ENCODE peak calls at places on chromosomes 12 and 14, in six cellular contexts. P is Caco-2; I is WERI-Rb-1; B is CD8-positive, alpha-beta T cell; C is fibroblast of lung; V is PC-3. X is an unnamed sample.

GRCh38 chr12:29053567-29053966 is 95.5 kb upstream of the FAR2 start:
- DNase-seq in P (no peak), I (no peak), B (no peak), C (no peak), V (peak; percentile 74), X (no peak)

GRCh38 chr12:45050751-45051489 is at the start of gene DBX2:
- DNase-seq in P (no peak), I (peak; percentile 54), B (no peak), C (peak; percentile 3), V (no peak), X (peak; percentile 71)

GRCh38 chr12:230925-231671 is 17.1 kb upstream of the SLC6A12 start:
- DNase-seq in P (peak; percentile 28), I (no peak), B (no peak), C (no peak), V (no peak), X (peak; percentile 60)

GRCh38 chr14:104235686-104236085 is 97.3 kb downstream of the KIF26A start:
- DNase-seq in P (peak; percentile 5), I (no peak), B (no peak), C (no peak), V (no peak), X (no peak)

GRCh38 chr12:91023326-91024004 is 18.7 kb upstream of the EPYC start:
- DNase-seq in P (no peak), I (no peak), B (no peak), C (peak; percentile 93), V (peak; percentile 81), X (no peak)

GRCh38 chr14:31283568-31284252 is 76.1 kb upstream of the HECTD1 start:
- DNase-seq in P (no peak), I (no peak), B (no peak), C (peak; percentile 25), V (no peak), X (no peak)

GRCh38 chr14:20820063-20820904 is 17.6 kb upstream of the RNASE1 start:
- DNase-seq in P (no peak), I (no peak), B (no peak), C (no peak), V (no peak), X (peak; percentile 67)

GRCh38 chr14:63308723-63309317 is 9.9 kb downstream of the GPHB5 start:
- DNase-seq in P (peak; percentile 53), I (peak; percentile 46), B (no peak), C (peak; percentile 17), V (peak; percentile 55), X (peak; percentile 55)

GRCh38 chr12:116421785-116422538 is 137.2 kb upstream of the MAP1LC3B2 start:
- DNase-seq in P (no peak), I (no peak), B (no peak), C (no peak), V (no peak), X (no peak)

GRCh38 chr12:100976735-100977134 is 182.2 kb downstream of the ANO4 start:
- DNase-seq in P (no peak), I (no peak), B (no peak), C (no peak), V (no peak), X (no peak)

GRCh38 chr12:59650594-59651229 is 54.9 kb downstream of the SLC16A7 start:
- DNase-seq in P (no peak), I (no peak), B (no peak), C (peak; percentile 65), V (no peak), X (no peak)

GRCh38 chr14:68922201-68922613 is 56.9 kb downstream of the ACTN1 start:
- DNase-seq in P (no peak), I (no peak), B (no peak), C (no peak), V (no peak), X (no peak)

GRCh38 chr14:92943855-92944570 is 21.1 kb downstream of the CHGA start:
- DNase-seq in P (no peak), I (no peak), B (no peak), C (no peak), V (no peak), X (no peak)

GRCh38 chr12:60052483-60052882 is 456.7 kb downstream of the SLC16A7 start:
- DNase-seq in P (no peak), I (no peak), B (no peak), C (peak; percentile 19), V (peak; percentile 64), X (no peak)

GRCh38 chr12:53564941-53565340 is 57.7 kb upstream of the NPFF start:
- DNase-seq in P (no peak), I (no peak), B (no peak), C (no peak), V (no peak), X (no peak)

GRCh38 chr12:15679146-15679545 is 110.0 kb downstream of the EPS8 start:
- DNase-seq in P (no peak), I (no peak), B (no peak), C (peak; percentile 91), V (no peak), X (no peak)

GRCh38 chr12:56013482-56013881 is 7.4 kb upstream of the IKZF4 start:
- DNase-seq in P (no peak), I (no peak), B (no peak), C (no peak), V (no peak), X (no peak)

GRCh38 chr12:16347391-16348298 is at the start of gene MGST1:
- DNase-seq in P (peak; percentile 87), I (peak; percentile 84), B (no peak), C (peak; percentile 62), V (peak; percentile 73), X (peak; percentile 86)

GRCh38 chr12:15701721-15702156 is 87.4 kb downstream of the EPS8 start:
- DNase-seq in P (no peak), I (no peak), B (no peak), C (peak; percentile 75), V (peak; percentile 35), X (no peak)

GRCh38 chr14:68790656-68791077 is 2.2 kb downstream of the ZFP36L1 start:
- DNase-seq in P (no peak), I (no peak), B (no peak), C (no peak), V (peak; percentile 49), X (peak; percentile 30)

GRCh38 chr14:103179078-103179477 is 55.8 kb downstream of the TNFAIP2 start:
- DNase-seq in P (no peak), I (no peak), B (no peak), C (no peak), V (no peak), X (no peak)

GRCh38 chr12:54222609-54223008 is 33.8 kb upstream of the SMUG1 start:
- DNase-seq in P (no peak), I (no peak), B (no peak), C (peak; percentile 98), V (peak; percentile 68), X (no peak)

GRCh38 chr14:50944647-50945413 is 547 bp upstream of the PYGL start:
- DNase-seq in P (peak; percentile 59), I (peak; percentile 16), B (no peak), C (peak; percentile 55), V (peak; percentile 84), X (no peak)

GRCh38 chr14:23578560-23579310 is at the start of gene JPH4:
- DNase-seq in P (no peak), I (peak; percentile 51), B (no peak), C (no peak), V (no peak), X (peak; percentile 89)

GRCh38 chr14:103391048-103391447 is 5.8 kb downstream of the MARK3 start:
- DNase-seq in P (no peak), I (peak; percentile 29), B (peak; percentile 4), C (peak; percentile 72), V (peak; percentile 77), X (peak; percentile 62)

DNA sequence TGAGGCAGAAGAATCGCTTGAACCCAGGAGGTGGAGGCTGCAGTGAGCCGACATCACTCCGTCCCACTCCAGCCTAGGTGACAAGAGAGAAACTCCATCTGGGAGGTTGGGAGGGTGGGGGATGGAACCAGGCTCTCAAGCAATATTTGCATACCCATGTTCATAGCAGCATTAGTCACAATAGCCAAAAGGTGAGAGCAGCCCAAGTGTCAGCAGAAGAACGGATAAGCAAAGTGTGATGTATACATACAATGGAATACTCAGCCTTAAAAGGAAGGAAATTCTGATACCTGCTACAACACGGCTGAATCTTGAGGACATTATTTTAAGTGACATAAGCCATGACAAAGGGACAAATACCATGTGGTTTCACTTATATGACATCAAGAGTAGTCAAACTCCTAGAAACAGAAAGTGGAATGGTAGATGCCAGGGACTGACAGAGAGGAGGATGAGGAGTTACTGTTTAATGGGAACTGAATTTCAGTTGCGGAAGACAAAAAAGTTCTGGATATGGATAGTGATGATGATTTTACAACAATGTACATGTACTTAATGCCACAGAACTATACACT is 11.6 kb downstream of the DAD1 start:
- DNase-seq in P (no peak), I (no peak), B (no peak), C (no peak), V (no peak), X (no peak)
- H3K36me3 ChIP-seq in P (no peaks in the 10 kb centered on the region), I (peaks cover 25% of the 10 kb centered on the region), B (peaks cover 13% of the 10 kb centered on the region), C (peaks cover 4% of the 10 kb centered on the region), V (peaks cover 28% of the 10 kb centered on the region), X (peaks cover 9% of the 10 kb centered on the region)

GRCh38 chr12:113098428-113099028 is 37.0 kb downstream of the RASAL1 start:
- DNase-seq in P (peak; percentile 81), I (peak; percentile 85), B (peak; percentile 35), C (peak; percentile 87), V (peak; percentile 99), X (peak; percentile 94)
- H3K4me3 ChIP-seq in P (no peak overlapping the region), I (no peak overlapping the region), B (no peak overlapping the region), C (no peak overlapping the region), V (no peak overlapping the region), X (no peak overlapping the region)

GRCh38 chr12:106433055-106433454 is 75.5 kb downstream of the POLR3B start:
- DNase-seq in P (no peak), I (no peak), B (no peak), C (no peak), V (no peak), X (no peak)

GRCh38 chr12:106434521-106434920 is 77.0 kb downstream of the POLR3B start:
- DNase-seq in P (no peak), I (no peak), B (no peak), C (no peak), V (no peak), X (no peak)

GRCh38 chr12:106431839-106432411 is 74.4 kb downstream of the POLR3B start:
- DNase-seq in P (no peak), I (no peak), B (no peak), C (peak; percentile 15), V (no peak), X (no peak)

GRCh38 chr12:106436183-106436582 is 78.6 kb downstream of the POLR3B start:
- DNase-seq in P (no peak), I (no peak), B (no peak), C (peak; percentile 70), V (no peak), X (no peak)
- H3K36me3 ChIP-seq in P (no peaks in the 10 kb centered on the region), I (no peaks in the 10 kb centered on the region), B (peaks cover 12% of the 10 kb centered on the region), C (peaks cover 5% of the 10 kb centered on the region), V (peaks cover 41% of the 10 kb centered on the region), X (peaks cover 1% of the 10 kb centered on the region)

GRCh38 chr14:96512122-96512521 is 9.9 kb downstream of the PAPOLA start:
- DNase-seq in P (no peak), I (no peak), B (no peak), C (no peak), V (no peak), X (no peak)

GRCh38 chr14:96511667-96512066 is 9.5 kb downstream of the PAPOLA start:
- DNase-seq in P (no peak), I (no peak), B (no peak), C (no peak), V (no peak), X (no peak)

GRCh38 chr14:96512602-96513397 is 10.6 kb downstream of the PAPOLA start:
- DNase-seq in P (no peak), I (no peak), B (no peak), C (no peak), V (no peak), X (peak; percentile 52)

GRCh38 chr14:96509457-96510090 is 7.4 kb downstream of the PAPOLA start:
- DNase-seq in P (no peak), I (no peak), B (no peak), C (no peak), V (no peak), X (no peak)

GRCh38 chr14:96511146-96511545 is 9.0 kb downstream of the PAPOLA start:
- DNase-seq in P (no peak), I (no peak), B (no peak), C (no peak), V (no peak), X (no peak)
- H3K4me3 ChIP-seq in P (no peak overlapping the region), I (no peak overlapping the region), B (no peak overlapping the region), C (no peak overlapping the region), V (no peak overlapping the region), X (no peak overlapping the region)